ENCODE peak calls at places on chromosomes 11 and 22, in nine cellular contexts. C is uterus, G is BJ, K is psoas muscle, R is AG04450, L is HL-60, Z is HFF-Myc, X is fibroblast of mammary gland, H is cardiac fibroblast. N is an unnamed sample.

GRCh38 chr22:44576311-44577260 is 78.6 kb upstream of the RTL6 start:
- DNase-seq in C (no peak), H (no peak), K (peak; percentile 42), G (no peak), X (no peak), Z (no peak), L (no peak), R (no peak), N (no peak)

GRCh38 chr11:114162719-114163123 is 103.2 kb downstream of the ZBTB16 start:
- DNase-seq in C (peak; percentile 98), H (peak; percentile 100), X (peak; percentile 100), G (peak; percentile 92), K (peak; percentile 92), Z (peak; percentile 95), R (peak; percentile 88), L (no peak), N (peak; percentile 72)

GRCh38 chr11:117238221-117238620 is 5.8 kb downstream of the RNF214 start:
- DNase-seq in K (no peak), L (no peak), R (no peak), Z (no peak), C (no peak), X (no peak), H (no peak), G (no peak), N (no peak)

GRCh38 chr22:30041881-30042280 is 38.4 kb upstream of the HORMAD2 start:
- DNase-seq in L (no peak), C (no peak), Z (no peak), X (no peak), K (no peak), R (no peak), G (no peak), H (no peak), N (no peak)

GRCh38 chr11:81071641-81072040 is 1630.8 kb upstream of the TENM4 start:
- DNase-seq in G (no peak), L (no peak), R (no peak), X (no peak), Z (no peak), H (no peak), C (no peak), K (no peak), N (no peak)

GRCh38 chr11:108538022-108538424 is 39.8 kb upstream of the POGLUT3 start:
- DNase-seq in K (no peak), C (no peak), L (no peak), R (no peak), X (no peak), Z (no peak), G (no peak), H (no peak), N (no peak)

GRCh38 chr11:87125257-87125656 is 87.5 kb downstream of the TMEM135 start:
- DNase-seq in G (no peak), R (no peak), X (peak; percentile 67), K (no peak), L (no peak), C (no peak), H (peak; percentile 37), Z (no peak), N (no peak)

GRCh38 chr11:115301029-115301428 is 203.2 kb downstream of the CADM1 start:
- DNase-seq in X (no peak), R (no peak), K (no peak), Z (no peak), G (no peak), H (no peak), L (no peak), C (no peak), N (no peak)

GRCh38 chr11:96051820-96052219 is 127.9 kb upstream of the MTMR2 start:
- DNase-seq in L (no peak), C (no peak), Z (no peak), G (no peak), H (peak; percentile 34), X (no peak), K (no peak), R (no peak), N (no peak)

GRCh38 chr22:20233351-20234313 is 34.5 kb downstream of the RTN4R start:
- DNase-seq in C (no peak), Z (no peak), K (no peak), L (no peak), G (no peak), X (no peak), R (no peak), H (no peak), N (no peak)

GRCh38 chr11:121961228-121961860 is 154.7 kb downstream of the BLID start:
- DNase-seq in Z (no peak), R (no peak), C (no peak), L (no peak), G (no peak), K (no peak), X (no peak), H (no peak), N (no peak)

GRCh38 chr11:20015101-20015500 is 145.2 kb downstream of the DBX1 start:
- DNase-seq in R (no peak), C (no peak), L (no peak), G (peak; percentile 15), Z (no peak), X (peak; percentile 20), K (no peak), H (no peak), N (no peak)

GRCh38 chr11:76335827-76336226 is 45.1 kb downstream of the THAP12 start:
- DNase-seq in K (no peak), C (no peak), Z (no peak), G (no peak), X (no peak), L (peak; percentile 96), R (no peak), H (no peak), N (no peak)

GRCh38 chr22:27751277-27752070 is 50.1 kb downstream of the MN1 start:
- DNase-seq in C (no peak), K (no peak), X (no peak), G (no peak), Z (no peak), H (peak; percentile 13), R (no peak), L (no peak), N (no peak)

GRCh38 chr22:35582861-35583670 is 34.1 kb downstream of the MB start:
- DNase-seq in R (no peak), X (peak; percentile 58), Z (no peak), C (peak; percentile 68), H (peak; percentile 74), K (peak; percentile 77), L (peak; percentile 43), G (no peak), N (no peak)

GRCh38 chr22:45731798-45732495 is 60.3 kb downstream of the ATXN10 start:
- DNase-seq in G (no peak), Z (no peak), K (no peak), C (no peak), R (no peak), H (peak; percentile 45), X (peak; percentile 55), L (no peak), N (no peak)

DNA sequence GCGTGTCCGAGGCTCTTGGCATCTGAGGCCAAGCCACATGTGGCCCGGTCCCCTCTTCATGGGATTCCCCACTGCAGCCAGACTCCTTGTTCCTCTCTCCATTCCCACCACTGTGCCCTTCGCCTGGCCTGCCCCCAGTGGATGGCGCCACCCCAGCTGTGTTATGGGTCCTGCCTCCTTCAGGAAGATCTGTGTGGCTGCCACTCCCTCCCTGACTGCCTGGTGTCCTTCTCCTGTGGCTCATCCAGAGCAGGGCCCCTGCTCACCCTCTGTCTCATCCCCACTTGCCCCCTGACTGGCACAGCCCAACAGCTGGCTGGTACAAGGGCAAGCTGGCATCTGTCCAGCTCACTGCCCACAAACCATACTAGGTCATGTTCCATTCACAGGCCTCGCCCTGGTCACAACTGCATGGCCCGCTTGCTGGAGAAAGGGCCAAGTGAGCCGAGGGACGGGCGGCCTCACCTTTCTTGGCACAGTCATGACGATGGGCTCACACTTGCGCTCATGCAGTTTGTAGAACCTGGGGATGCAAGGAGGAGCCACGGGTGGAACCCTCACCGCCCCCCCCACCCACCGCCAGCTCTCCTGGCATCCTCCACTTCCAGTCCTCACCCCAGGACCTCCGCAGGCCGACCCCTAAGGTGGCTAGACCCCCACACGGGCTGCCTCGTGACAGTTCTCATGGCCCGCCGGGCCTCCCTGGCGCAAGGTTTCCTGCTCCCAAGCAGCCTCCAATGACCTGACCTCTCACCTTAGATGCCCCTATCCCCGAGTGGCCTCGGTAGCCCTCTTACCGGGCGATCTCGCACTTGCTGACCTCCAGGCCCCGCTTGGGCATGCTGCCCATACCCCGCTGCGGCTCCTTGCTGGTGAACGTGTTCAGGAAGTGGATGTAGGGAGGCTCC is 2.1 kb upstream of the PTPRCAP start:
- DNase-seq in Z (no peak), G (no peak), H (peak; percentile 25), L (peak; percentile 66), K (peak; percentile 68), C (peak; percentile 62), R (no peak), X (no peak), N (no peak)
- H3K4me3 ChIP-seq in Z (no peak overlapping the region), G (no peak overlapping the region), H (no peak overlapping the region), L (peak overlapping the region; percentile 58), K (no peak overlapping the region), C (no peak overlapping the region), R (no peak overlapping the region), X (no peak overlapping the region), N (no peak overlapping the region)

GRCh38 chr11:1452744-1453143 is 33.8 kb downstream of the MOB2 start:
- DNase-seq in L (no peak), K (no peak), C (no peak), Z (no peak), R (no peak), H (no peak), G (no peak), X (no peak), N (no peak)

GRCh38 chr11:1451781-1452470 is 34.7 kb downstream of the MOB2 start:
- DNase-seq in K (no peak), C (no peak), L (no peak), R (no peak), Z (no peak), G (no peak), H (no peak), X (no peak), N (no peak)

GRCh38 chr11:1454576-1454975 is 32.0 kb downstream of the MOB2 start:
- DNase-seq in C (no peak), Z (no peak), R (no peak), G (no peak), L (no peak), X (no peak), H (no peak), K (no peak), N (no peak)

GRCh38 chr11:1455032-1455762 is 31.4 kb downstream of the MOB2 start:
- DNase-seq in H (no peak), G (no peak), K (no peak), Z (no peak), R (no peak), C (no peak), X (no peak), L (no peak), N (no peak)

GRCh38 chr11:1453611-1454386 is 32.8 kb downstream of the MOB2 start:
- DNase-seq in C (no peak), H (no peak), X (no peak), Z (no peak), G (no peak), L (peak; percentile 21), R (no peak), K (no peak), N (no peak)
- TF ChIP-seq CTCF in C (peak; percentile 20), H (no peak), X (no peak), Z (no peak), G (peak; percentile 22), L (peak; percentile 6), R (peak; percentile 8), K (peak; percentile 35), N (peak; percentile 17)

GRCh38 chr11:82731691-82732277 is 1.9 kb downstream of the FAM181B start:
- DNase-seq in X (no peak), K (no peak), H (no peak), G (no peak), L (no peak), C (no peak), Z (no peak), R (no peak), N (no peak)
- H3K4me3 ChIP-seq in X (no peak overlapping the region), K (no peak overlapping the region), H (no peak overlapping the region), G (no peak overlapping the region), L (no peak overlapping the region), C (no peak overlapping the region), Z (no peak overlapping the region), R (no peak overlapping the region), N (no peak overlapping the region)

GRCh38 chr11:271316-271715 is 6.9 kb upstream of the NLRP6 start:
- DNase-seq in G (no peak), H (no peak), Z (no peak), X (no peak), L (no peak), R (no peak), C (no peak), K (no peak), N (no peak)
- TF ChIP-seq CTCF in G (no peak), H (no peak), Z (no peak), X (no peak), L (no peak), R (no peak), C (no peak), K (no peak), N (no peak)

N was measured in AG04449.